ENCODE peak calls at places on chromosomes 7 and 10, in five cellular contexts. J is endothelial cell of umbilical vein, N is HCT116, Y is A549, O is transverse colon. C is an unnamed sample. For H3K9me3, the result is how much of the 10 kb centered on the place peaks cover.

GRCh38 chr7:135490783-135491182 is 19.1 kb downstream of the CNOT4 start:
- DNase-seq in J (peak), O (no peak), Y (no peak), N (no peak), C (no peak)

GRCh38 chr10:125134483-125134848 is 25.9 kb downstream of the CTBP2 start:
- DNase-seq in N (no peak), J (no peak), Y (no peak), O (no peak), C (no peak)

GRCh38 chr7:140418653-140419052 is 14.8 kb downstream of the RAB19 start:
- DNase-seq in N (no peak), J (no peak), Y (no peak), O (no peak), C (no peak)

GRCh38 chr10:70034252-70034651 is 18.4 kb upstream of the MACROH2A2 start:
- DNase-seq in O (no peak), J (no peak), Y (no peak), N (no peak), C (no peak)

GRCh38 chr7:148433521-148434180 is 156.9 kb upstream of the C7orf33 start:
- DNase-seq in N (no peak), O (no peak), J (no peak), Y (no peak), C (no peak)

GRCh38 chr10:87987206-87987605 is 123.8 kb downstream of the PTEN start:
- DNase-seq in O (no peak), J (no peak), N (no peak), Y (no peak), C (no peak)

GRCh38 chr10:87590705-87591588 is 68.7 kb upstream of the PAPSS2 start:
- DNase-seq in Y (no peak), J (no peak), O (no peak), N (no peak), C (no peak)

GRCh38 chr7:101691822-101692384 is 62.8 kb upstream of the MYL10 start:
- DNase-seq in N (no peak), O (peak), J (no peak), Y (no peak), C (peak)

GRCh38 chr10:588246-589165 is 101.0 kb downstream of the DIP2C start:
- DNase-seq in Y (no peak), J (no peak), N (no peak), O (no peak), C (no peak)

GRCh38 chr7:4738711-4739527 is 36.5 kb upstream of the AP5Z1 start:
- DNase-seq in Y (peak), J (peak), O (no peak), N (peak), C (no peak)

GRCh38 chr7:1663857-1664651 is 6.0 kb upstream of the ELFN1 start:
- DNase-seq in O (peak), J (no peak), Y (no peak), N (no peak), C (no peak)

GRCh38 chr10:105494944-105495343 is 853.9 kb downstream of the SORCS3 start:
- DNase-seq in J (no peak), Y (no peak), N (no peak), O (no peak), C (no peak)

GRCh38 chr10:43806851-43807640 is 158.4 kb upstream of the ZNF32 start:
- DNase-seq in J (no peak), O (no peak), Y (no peak), N (no peak), C (no peak)

GRCh38 chr7:117012284-117013174 is 59.2 kb downstream of the ST7 start:
- DNase-seq in J (peak), N (peak), O (no peak), Y (peak), C (no peak)

GRCh38 chr7:29915481-29916215 is 74.0 kb downstream of the SCRN1 start:
- DNase-seq in O (no peak), N (no peak), Y (no peak), J (peak), C (no peak)

GRCh38 chr10:121942749-121943148 is 14.9 kb upstream of the ATE1 start:
- DNase-seq in Y (no peak), J (peak), N (no peak), O (no peak), C (no peak)

GRCh38 chr7:73717025-73717807 is 2.3 kb downstream of the STX1A start:
- DNase-seq in Y (no peak), J (peak), O (no peak), N (no peak), C (no peak)

GRCh38 chr7:36787933-36788378 is 63.7 kb upstream of the AOAH start:
- DNase-seq in J (no peak), Y (no peak), N (no peak), O (no peak), C (no peak)

GRCh38 chr10:58335306-58336005 is 650 bp downstream of the UBE2D1 start:
- DNase-seq in N (peak), O (peak), J (peak), Y (peak), C (peak)

GRCh38 chr7:21580073-21580521 is 37.3 kb downstream of the DNAH11 start:
- DNase-seq in N (no peak), J (peak), Y (no peak), O (no peak), C (no peak)

GRCh38 chr7:112036071-112036470 is 170.1 kb downstream of the DOCK4 start:
- DNase-seq in Y (no peak), O (no peak), J (peak), N (no peak), C (no peak)

GRCh38 chr10:79446451-79447020 is 1.1 kb upstream of the ZCCHC24 start:
- DNase-seq in Y (peak), N (no peak), J (peak), O (peak), C (peak)

GRCh38 chr7:96017877-96018276 is 245.5 kb downstream of the DYNC1I1 start:
- DNase-seq in Y (no peak), N (no peak), O (no peak), J (no peak), C (no peak)

GRCh38 chr10:133379152-133379800 is at the start of gene PAOX:
- DNase-seq in Y (peak), J (peak), O (peak), N (no peak), C (peak)

GRCh38 chr10:83957168-83957750 is 182.1 kb upstream of the GHITM start:
- DNase-seq in N (no peak), O (no peak), Y (no peak), J (no peak), C (no peak)

GRCh38 chr7:135512135-135512887 is 2.4 kb upstream of the CNOT4 start:
- DNase-seq in Y (peak), J (peak), O (no peak), N (peak), C (no peak)

GRCh38 chr10:70371846-70372245 is 10.6 kb downstream of the LRRC20 start:
- DNase-seq in N (no peak), O (no peak), Y (no peak), J (no peak), C (no peak)

GRCh38 chr10:42937048-42937447 is 139.8 kb upstream of the RET start:
- DNase-seq in Y (no peak), N (no peak), O (no peak), J (no peak), C (no peak)

GRCh38 chr7:143391462-143392404 is 10.6 kb downstream of the ZYX start:
- DNase-seq in N (no peak), O (peak), J (peak), Y (no peak), C (peak)

GRCh38 chr7:26584964-26585650 is 279.3 kb downstream of the SKAP2 start:
- DNase-seq in J (no peak), Y (no peak), N (no peak), O (no peak), C (no peak)

GRCh38 chr10:101682172-101682825 is 12.7 kb downstream of the FBXW4 start:
- DNase-seq in O (no peak), J (peak), N (no peak), Y (no peak), C (no peak)

GRCh38 chr7:49708590-49708989 is 64.8 kb upstream of the VWC2 start:
- DNase-seq in J (no peak), O (no peak), N (no peak), Y (no peak), C (no peak)

GRCh38 chr7:54778696-54779285 is 19.8 kb upstream of the SEC61G start:
- DNase-seq in J (no peak), N (no peak), O (no peak), Y (no peak), C (no peak)

GRCh38 chr7:119905495-119905894 is 367.5 kb upstream of the KCND2 start:
- DNase-seq in N (no peak), O (no peak), Y (no peak), J (no peak), C (no peak)
- TF ChIP-seq POLR2A in N (no peak), O (no peak), Y (no peak), J (no peak), C (no peak)

GRCh38 chr7:118218413-118219156 is 5.9 kb upstream of the ANKRD7 start:
- DNase-seq in N (no peak), O (no peak), J (no peak), Y (no peak), C (no peak)
- H3K9me3 ChIP-seq in N (under half), O (under half), J (under half), Y (under half), C (under half)

GRCh38 chr10:11876805-11877395 is 53.7 kb downstream of the PROSER2 start:
- DNase-seq in Y (no peak), J (no peak), N (no peak), O (no peak), C (peak)

GRCh38 chr10:11877506-11877905 is 54.4 kb downstream of the PROSER2 start:
- DNase-seq in J (no peak), O (no peak), N (no peak), Y (no peak), C (no peak)

GRCh38 chr10:11875183-11875498 is 52.0 kb downstream of the PROSER2 start:
- DNase-seq in N (no peak), J (no peak), O (no peak), Y (peak), C (no peak)

GRCh38 chr10:11875499-11876281 is 52.5 kb downstream of the PROSER2 start:
- DNase-seq in J (peak), O (peak), Y (peak), N (peak), C (peak)

GRCh38 chr10:11874568-11875182 is 51.5 kb downstream of the PROSER2 start:
- DNase-seq in N (peak), O (no peak), Y (no peak), J (peak), C (peak)
- H3K4me3 ChIP-seq in N (no peak), O (no peak), Y (no peak), J (no peak), C (no peak)

GRCh38 chr10:74419491-74420466 is 268.8 kb downstream of the ADK start:
- DNase-seq in Y (peak), N (peak), O (peak), J (peak), C (no peak)

GRCh38 chr10:74425602-74426001 is 274.6 kb downstream of the ADK start:
- DNase-seq in J (no peak), O (no peak), N (no peak), Y (no peak), C (no peak)

GRCh38 chr10:74424565-74424964 is 273.5 kb downstream of the ADK start:
- DNase-seq in O (no peak), Y (no peak), J (no peak), N (no peak), C (no peak)
- TF ChIP-seq POLR2A in O (no peak), Y (no peak), J (no peak), N (no peak), C (no peak)

GRCh38 chr10:131855763-131856401 is 44.9 kb upstream of the PPP2R2D start:
- DNase-seq in O (no peak), N (no peak), J (no peak), Y (no peak), C (peak)

GRCh38 chr10:131858118-131858515 is 42.7 kb upstream of the PPP2R2D start:
- DNase-seq in J (no peak), N (no peak), Y (no peak), O (no peak), C (no peak)

GRCh38 chr10:131855396-131855762 is 45.4 kb upstream of the PPP2R2D start:
- DNase-seq in O (no peak), Y (no peak), J (no peak), N (no peak), C (peak)

GRCh38 chr10:131857156-131858117 is 43.4 kb upstream of the PPP2R2D start:
- DNase-seq in Y (no peak), O (no peak), J (no peak), N (no peak), C (peak)

DNA sequence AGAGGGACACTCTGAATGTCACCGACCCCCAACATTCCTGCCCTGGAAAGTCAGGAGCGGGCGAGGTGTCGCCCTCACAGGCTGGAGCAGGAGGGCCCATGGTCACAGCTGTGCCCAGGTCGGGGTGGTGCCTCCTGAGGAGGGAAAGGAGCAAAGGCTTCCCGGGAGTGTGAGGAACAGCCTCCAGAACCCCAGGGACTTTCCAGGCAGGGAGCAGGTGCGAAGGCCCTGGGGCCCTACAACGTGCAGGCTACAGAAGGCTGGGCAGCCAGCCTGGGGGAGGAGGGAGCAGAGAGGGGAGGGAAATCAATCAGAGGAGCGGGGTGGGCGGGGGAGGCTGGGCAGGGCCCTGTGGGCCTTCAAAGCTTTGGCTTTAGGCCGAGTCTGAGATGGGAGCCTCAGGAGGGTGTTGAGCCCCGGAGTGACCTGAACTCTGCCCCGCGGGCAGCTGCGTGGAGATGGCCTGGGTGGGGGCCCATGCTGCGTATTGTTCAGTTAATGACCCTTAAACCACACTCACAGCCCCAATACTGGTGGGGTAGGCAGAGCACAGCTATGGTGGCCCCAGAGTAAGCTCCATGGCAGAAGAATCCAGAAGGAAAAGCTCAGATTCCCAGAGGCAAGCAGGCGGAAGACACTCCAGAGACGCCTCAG is 44.2 kb upstream of the PPP2R2D start:
- DNase-seq in O (no peak), N (no peak), Y (no peak), J (no peak), C (peak)
- H3K9me3 ChIP-seq in O (under half), N (under half), Y (under half), J (under half), C (under half)

DNA sequence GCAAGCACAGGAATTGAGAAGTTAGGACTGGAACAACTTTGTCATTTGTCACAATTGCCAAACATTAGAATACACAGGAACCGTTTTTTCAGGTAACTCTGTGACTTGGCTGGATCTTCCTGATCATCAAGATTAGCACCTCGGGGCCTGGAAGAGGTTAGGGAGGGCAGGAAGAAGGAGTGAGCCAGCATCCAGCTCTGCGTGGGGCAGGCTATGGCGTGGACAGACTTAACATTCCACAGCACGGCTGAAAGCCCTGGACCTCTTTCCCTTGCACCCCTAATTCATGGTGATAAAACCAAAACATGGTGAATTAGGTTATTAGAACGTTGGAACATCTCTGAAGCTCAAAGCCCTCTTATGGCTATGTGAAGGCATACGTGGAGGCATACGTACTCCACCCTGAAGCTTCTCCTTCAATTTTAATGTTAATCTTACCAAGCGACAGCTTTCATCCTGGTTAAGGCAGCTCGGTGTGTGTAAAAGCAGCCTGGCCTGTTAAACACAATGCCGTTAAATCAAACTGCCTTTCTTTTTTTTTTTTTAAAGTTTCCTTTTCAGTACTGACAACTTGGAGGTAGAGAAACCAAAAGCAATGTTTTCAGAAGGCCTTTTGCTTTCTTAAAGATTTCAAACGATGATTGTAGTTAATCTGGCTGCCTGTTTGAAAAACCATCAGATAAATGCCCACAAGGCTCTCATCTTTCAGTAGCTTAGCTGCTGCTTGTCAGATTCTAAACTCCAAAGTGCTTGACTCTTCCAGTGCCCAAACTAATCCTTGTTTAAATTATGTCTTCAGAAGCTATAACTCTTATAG is 4.5 kb downstream of the GRK5 start:
- DNase-seq in J (peak), O (no peak), Y (no peak), N (no peak), C (no peak)
- H3K4me3 ChIP-seq in J (peak), O (peak), Y (no peak), N (no peak), C (no peak)

GRCh38 chr10:95415631-95416031 is 124.8 kb upstream of the PDLIM1 start:
- DNase-seq in Y (no peak), N (no peak), O (no peak), J (no peak), C (no peak)
- TF ChIP-seq POLR2A in Y (no peak), N (no peak), O (no peak), J (no peak), C (no peak)

C was measured in right lobe of liver.